ENCODE peak calls at places on chromosomes 3 and 15, in ten cellular contexts. A, O, Q, K, R, Y, G, H, L and Z are unnamed samples.

GRCh38 chr3:186298876-186299275 is 63.2 kb downstream of the DGKG start:
- DNase-seq in G (no peak), L (no peak), H (no peak), O (no peak), A (peak), K (no peak), Q (no peak), Y (peak), R (no peak), Z (no peak)

GRCh38 chr3:197003461-197004385 is 25.9 kb downstream of the MELTF start:
- DNase-seq in K (peak), Q (peak), R (no peak), Y (peak), H (no peak), G (peak), O (no peak), A (no peak), L (peak), Z (no peak)

GRCh38 chr3:184380627-184381260 is 890 bp downstream of the CHRD start:
- DNase-seq in K (peak), A (no peak), R (no peak), G (no peak), H (no peak), Y (no peak), O (no peak), Q (no peak), L (peak), Z (no peak)

GRCh38 chr15:75966073-75966472 is 46.2 kb downstream of the NRG4 start:
- DNase-seq in G (no peak), Q (no peak), L (no peak), Y (no peak), R (no peak), K (no peak), A (no peak), O (no peak), H (no peak), Z (no peak)

GRCh38 chr3:103949690-103950089 is 1417.0 kb upstream of the ALCAM start:
- DNase-seq in R (no peak), L (no peak), K (no peak), G (no peak), H (no peak), Y (no peak), A (no peak), O (no peak), Q (no peak), Z (no peak)

GRCh38 chr3:133663569-133664313 is 2.0 kb upstream of the TOPBP1 start:
- DNase-seq in R (no peak), K (no peak), Y (peak), Q (no peak), G (no peak), L (no peak), O (no peak), A (peak), H (peak), Z (no peak)

GRCh38 chr3:138399766-138400165 is 34.6 kb upstream of the ESYT3 start:
- DNase-seq in G (no peak), L (no peak), Q (no peak), R (no peak), O (no peak), A (no peak), Y (no peak), K (no peak), H (no peak), Z (peak)

GRCh38 chr15:59549339-59549807 is 62.2 kb upstream of the GCNT3 start:
- DNase-seq in G (no peak), A (no peak), Q (no peak), H (no peak), O (no peak), K (no peak), L (no peak), Y (no peak), R (no peak), Z (no peak)

GRCh38 chr3:68957895-68958294 is 25.5 kb upstream of the TAFA4 start:
- DNase-seq in K (no peak), L (no peak), Q (no peak), R (no peak), Y (no peak), G (no peak), H (no peak), O (no peak), A (no peak), Z (no peak)

GRCh38 chr3:10299679-10300078 is 6.9 kb upstream of the GHRL start:
- DNase-seq in K (no peak), Q (no peak), H (no peak), O (no peak), R (no peak), Y (no peak), A (no peak), G (no peak), L (no peak), Z (no peak)

GRCh38 chr3:195809291-195809785 is 2.4 kb downstream of the MUC4 start:
- DNase-seq in Y (no peak), R (no peak), Q (no peak), K (peak), O (no peak), H (no peak), G (no peak), L (peak), A (no peak), Z (no peak)

GRCh38 chr15:75640483-75641175 is 605 bp upstream of the IMP3 start:
- DNase-seq in H (peak), K (no peak), Y (peak), R (peak), G (no peak), O (no peak), A (peak), Q (no peak), L (no peak), Z (no peak)

GRCh38 chr3:194574639-194575483 is 58.4 kb downstream of the TMEM44 start:
- DNase-seq in R (no peak), O (no peak), Q (no peak), G (no peak), Y (no peak), K (no peak), L (no peak), H (no peak), A (no peak), Z (no peak)

GRCh38 chr15:60387321-60387720 is 10.5 kb downstream of the ANXA2 start:
- DNase-seq in A (no peak), R (no peak), K (no peak), O (no peak), H (no peak), G (no peak), Q (no peak), Y (no peak), L (no peak), Z (no peak)

GRCh38 chr3:77605865-77606264 is 566.0 kb downstream of the ROBO2 start:
- DNase-seq in H (no peak), R (no peak), A (no peak), K (no peak), G (no peak), Y (no peak), Q (no peak), O (no peak), L (no peak), Z (no peak)

GRCh38 chr15:72184165-72184811 is 13.3 kb downstream of the GRAMD2A start:
- DNase-seq in R (no peak), L (peak), H (no peak), K (no peak), A (no peak), Q (peak), G (no peak), Y (no peak), O (no peak), Z (no peak)

GRCh38 chr3:69838217-69838616 is 99.0 kb downstream of the MITF start:
- DNase-seq in A (no peak), L (no peak), K (no peak), Y (no peak), R (no peak), H (no peak), O (no peak), G (no peak), Q (no peak), Z (no peak)

GRCh38 chr3:178078933-178079332 is 457.3 kb upstream of the KCNMB2 start:
- DNase-seq in R (no peak), A (no peak), K (no peak), L (no peak), G (no peak), O (no peak), Y (no peak), H (no peak), Q (no peak), Z (no peak)

GRCh38 chr3:123344175-123344908 is 104.5 kb downstream of the ADCY5 start:
- DNase-seq in R (no peak), O (no peak), Q (no peak), H (no peak), G (no peak), A (no peak), Y (no peak), K (peak), L (peak), Z (peak)

GRCh38 chr3:111961461-111962269 is 17.2 kb upstream of the ABHD10 start:
- DNase-seq in H (no peak), K (no peak), O (no peak), R (no peak), Y (no peak), G (no peak), L (no peak), Q (no peak), A (no peak), Z (no peak)

GRCh38 chr15:73727330-73728018 is 25.7 kb downstream of the INSYN1 start:
- DNase-seq in O (no peak), Y (no peak), R (no peak), Q (no peak), G (no peak), A (no peak), L (no peak), H (no peak), K (no peak), Z (no peak)

GRCh38 chr3:100334340-100335136 is at the start of gene NIT2:
- DNase-seq in O (peak), L (peak), R (peak), H (peak), G (peak), Q (peak), Y (peak), K (peak), A (peak), Z (peak)

GRCh38 chr15:55221090-55222011 is 24.6 kb upstream of the RSL24D1 start:
- DNase-seq in R (peak), Q (no peak), G (no peak), A (peak), L (no peak), Y (no peak), K (no peak), H (no peak), O (no peak), Z (no peak)

GRCh38 chr15:62165029-62165792 is at the start of gene C2CD4B:
- DNase-seq in G (no peak), K (peak), Y (peak), H (no peak), R (no peak), O (no peak), A (no peak), L (peak), Q (peak), Z (peak)

GRCh38 chr3:45583021-45583851 is 11.3 kb upstream of the LIMD1 start:
- DNase-seq in Y (no peak), O (no peak), L (no peak), R (no peak), A (peak), G (no peak), H (no peak), K (peak), Q (peak), Z (peak)

GRCh38 chr3:125281411-125281810 is 68.9 kb upstream of the SLC12A8 start:
- DNase-seq in R (no peak), L (no peak), Q (no peak), Y (no peak), K (no peak), G (no peak), A (no peak), H (no peak), O (no peak), Z (no peak)

GRCh38 chr15:38588672-38589071 is 24.1 kb upstream of the RASGRP1 start:
- DNase-seq in G (no peak), O (no peak), K (no peak), R (no peak), L (no peak), Y (no peak), H (no peak), Q (no peak), A (no peak), Z (no peak)

GRCh38 chr3:12896206-12896697 is 54.9 kb upstream of the RPL32 start:
- DNase-seq in R (no peak), O (no peak), H (no peak), G (no peak), K (no peak), Y (no peak), Q (peak), A (no peak), L (no peak), Z (no peak)

GRCh38 chr3:56347219-56347871 is 120.9 kb downstream of the ERC2 start:
- DNase-seq in Y (no peak), G (peak), A (no peak), H (peak), L (no peak), K (no peak), R (no peak), Q (no peak), O (peak), Z (no peak)

GRCh38 chr15:34583399-34584320 is at the start of gene GOLGA8B:
- DNase-seq in R (peak), L (peak), Q (peak), G (peak), K (peak), A (peak), H (peak), Y (peak), O (peak), Z (no peak)

GRCh38 chr3:32856355-32856889 is 38.6 kb downstream of the TRIM71 start:
- DNase-seq in K (no peak), Y (no peak), O (no peak), A (no peak), L (no peak), H (no peak), G (no peak), Q (no peak), R (no peak), Z (no peak)

GRCh38 chr15:69749797-69750196 is 297.2 kb downstream of the RPLP1 start:
- DNase-seq in R (no peak), L (no peak), A (peak), G (no peak), Y (no peak), K (no peak), Q (no peak), H (no peak), O (no peak), Z (no peak)

GRCh38 chr15:78437107-78437761 is 782 bp upstream of the IREB2 start:
- DNase-seq in R (no peak), G (no peak), L (no peak), A (no peak), Q (no peak), Y (peak), K (no peak), O (no peak), H (no peak), Z (no peak)

GRCh38 chr3:172520332-172520831 is 2.8 kb downstream of the TNFSF10 start:
- DNase-seq in H (no peak), A (no peak), O (no peak), G (no peak), L (no peak), R (no peak), Y (no peak), Q (no peak), K (no peak), Z (no peak)

GRCh38 chr15:39685999-39686613 is 96.5 kb downstream of the FSIP1 start:
- DNase-seq in L (no peak), Q (no peak), R (peak), G (peak), A (peak), O (peak), K (no peak), Y (peak), H (no peak), Z (no peak)

GRCh38 chr3:160629491-160629890 is 47.5 kb upstream of the ARL14 start:
- DNase-seq in O (no peak), L (no peak), A (no peak), G (no peak), K (no peak), Q (no peak), H (no peak), R (no peak), Y (no peak), Z (no peak)

GRCh38 chr3:78871048-78871447 is 896.8 kb downstream of the ROBO1 start:
- DNase-seq in R (no peak), A (no peak), L (no peak), Q (no peak), K (no peak), H (no peak), G (no peak), Y (no peak), O (no peak), Z (no peak)